ENCODE peak calls at places on chromosome 17, in five cellular contexts. X, D, B, P and S are unnamed samples.

GRCh38 chr17:46800573-46800972 is 17.9 kb downstream of the WNT3 start:
- DNase-seq in X (no peak), D (no peak), B (no peak), P (no peak), S (no peak)

GRCh38 chr17:44121997-44122824 is 1.2 kb downstream of the HDAC5 start:
- DNase-seq in X (no peak), D (no peak), B (no peak), P (peak), S (no peak)

GRCh38 chr17:41738077-41738800 is 3.8 kb upstream of the HAP1 start:
- DNase-seq in X (peak), D (no peak), B (peak), P (peak), S (peak)

GRCh38 chr17:45332989-45333701 is 16.3 kb upstream of the MAP3K14 start:
- DNase-seq in X (no peak), D (peak), B (no peak), P (no peak), S (no peak)

GRCh38 chr17:73637866-73638265 is 6.4 kb downstream of the SDK2 start:
- DNase-seq in X (no peak), D (no peak), B (no peak), P (no peak), S (no peak)

GRCh38 chr17:4950075-4950756 is 703 bp upstream of the ENO3 start:
- DNase-seq in X (peak), D (no peak), B (no peak), P (peak), S (no peak)

GRCh38 chr17:32520737-32521399 is 34.1 kb downstream of the CDK5R1 start:
- DNase-seq in X (no peak), D (no peak), B (no peak), P (no peak), S (no peak)

GRCh38 chr17:13067629-13068303 is 49.9 kb upstream of the ELAC2 start:
- DNase-seq in X (no peak), D (no peak), B (no peak), P (no peak), S (no peak)

GRCh38 chr17:28878981-28879380 is 18.6 kb downstream of the FLOT2 start:
- DNase-seq in X (no peak), D (no peak), B (no peak), P (peak), S (no peak)

GRCh38 chr17:20721151-20721550 is 141.6 kb downstream of the CDRT15L2 start:
- DNase-seq in X (no peak), D (no peak), B (no peak), P (no peak), S (no peak)

DNA sequence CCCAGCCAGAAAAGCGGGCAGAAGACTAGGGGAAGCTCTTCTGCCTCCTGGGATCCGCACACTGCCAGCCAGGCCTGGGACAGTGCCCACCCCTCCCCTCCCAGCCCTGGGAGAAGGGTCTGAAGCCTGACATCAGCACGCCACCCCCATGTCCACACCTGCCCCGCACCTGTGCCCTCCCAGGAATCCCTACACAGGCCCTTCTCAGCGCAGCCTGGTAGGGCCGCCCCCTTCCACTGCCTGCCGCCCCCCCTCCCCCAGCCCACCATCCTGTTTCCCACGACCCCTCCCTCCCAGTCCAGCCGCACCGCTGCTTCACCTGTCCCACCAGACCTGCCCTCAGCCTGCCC is 10.6 kb downstream of the ENPP7 start:
- DNase-seq in X (no peak), D (no peak), B (no peak), P (no peak), S (no peak)
- H3K4me3 ChIP-seq in X (no peak), D (no peak), B (no peak), P (peak), S (no peak)

GRCh38 chr17:82753516-82753915 is 1.7 kb downstream of the TBCD start:
- DNase-seq in X (peak), D (no peak), B (no peak), P (no peak), S (no peak)
- H3K4me3 ChIP-seq in X (no peak), D (no peak), B (no peak), P (peak), S (peak)

GRCh38 chr17:11692688-11693087 is 94.4 kb downstream of the DNAH9 start:
- DNase-seq in X (no peak), D (no peak), B (no peak), P (no peak), S (no peak)
- H3K4me3 ChIP-seq in X (no peak), D (no peak), B (no peak), P (no peak), S (no peak)

GRCh38 chr17:8514801-8515200 is 79.1 kb downstream of the NDEL1 start:
- DNase-seq in X (no peak), D (no peak), B (no peak), P (no peak), S (no peak)
- H3K4me3 ChIP-seq in X (no peak), D (no peak), B (no peak), P (no peak), S (no peak)

DNA sequence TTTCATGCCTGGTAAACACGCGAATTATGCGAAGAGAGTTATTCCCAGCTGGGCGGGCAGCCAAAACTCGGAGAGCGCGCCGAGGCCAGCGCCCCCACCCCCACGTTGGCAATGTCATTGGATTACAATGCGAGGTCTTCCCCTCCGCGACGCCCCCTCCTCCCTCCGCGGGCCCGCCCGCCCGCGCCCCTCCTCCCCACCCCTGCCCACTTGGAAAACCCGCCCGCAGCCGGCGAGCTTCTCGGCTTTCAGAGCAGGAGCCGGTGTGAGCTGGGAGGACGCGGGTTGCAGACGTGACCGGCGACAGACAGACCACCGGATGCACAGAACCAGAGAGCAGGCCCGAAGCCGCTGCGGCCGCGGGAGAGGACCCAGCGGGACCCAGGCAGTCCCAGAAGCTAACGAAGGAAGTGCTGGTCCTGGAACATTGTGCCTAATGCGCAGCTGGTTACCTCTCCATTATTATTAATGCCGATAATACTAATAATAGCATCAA is 4.0 kb downstream of the NOG start:
- DNase-seq in X (peak), D (no peak), B (no peak), P (peak), S (no peak)
- H3K4me3 ChIP-seq in X (peak), D (peak), B (no peak), P (peak), S (no peak)

GRCh38 chr17:48565024-48565558 is 13.1 kb downstream of the HOXB4 start:
- DNase-seq in X (no peak), D (no peak), B (no peak), P (no peak), S (no peak)

GRCh38 chr17:48563385-48563838 is 14.7 kb downstream of the HOXB4 start:
- DNase-seq in X (no peak), D (no peak), B (no peak), P (no peak), S (no peak)

GRCh38 chr17:48562934-48563333 is 15.2 kb downstream of the HOXB4 start:
- DNase-seq in X (no peak), D (no peak), B (no peak), P (no peak), S (no peak)

GRCh38 chr17:48564200-48565023 is 13.7 kb downstream of the HOXB4 start:
- DNase-seq in X (no peak), D (no peak), B (no peak), P (no peak), S (no peak)

GRCh38 chr17:48563867-48564199 is 14.3 kb downstream of the HOXB4 start:
- DNase-seq in X (no peak), D (no peak), B (no peak), P (no peak), S (no peak)
- H3K4me3 ChIP-seq in X (peak), D (no peak), B (no peak), P (no peak), S (peak)

DNA sequence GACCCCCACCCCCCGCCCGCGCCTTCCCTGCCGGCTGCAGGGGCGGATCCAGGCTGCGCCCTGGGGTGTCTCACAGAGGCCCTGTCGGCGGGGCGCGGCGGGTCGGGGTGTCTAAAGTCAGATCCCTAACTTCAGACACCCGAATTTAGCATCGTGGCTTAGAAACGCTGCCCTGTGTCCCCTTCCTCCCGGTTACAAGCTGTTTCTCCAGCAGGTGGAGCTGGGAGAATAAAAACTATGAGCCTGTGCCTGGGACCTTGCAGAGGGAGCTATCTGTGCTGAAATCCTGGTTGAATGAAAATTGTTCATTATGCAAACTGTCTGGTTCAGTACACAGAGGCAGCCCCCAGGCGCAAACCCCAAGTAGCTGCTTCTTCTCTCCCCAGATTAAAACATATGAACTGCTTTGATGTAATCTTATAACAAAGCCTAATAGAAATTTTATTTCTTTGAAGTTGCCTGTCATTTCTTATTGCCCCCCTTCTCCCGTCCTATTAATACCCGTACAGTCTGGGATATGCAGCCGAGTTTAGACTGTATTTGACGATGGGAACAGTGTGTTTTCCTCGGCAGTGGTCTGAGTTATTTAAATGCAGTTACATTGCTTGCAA is 79.0 kb downstream of the RPA1 start:
- DNase-seq in X (no peak), D (no peak), B (peak), P (peak), S (peak)
- H3K4me3 ChIP-seq in X (peak), D (no peak), B (no peak), P (peak), S (no peak)

GRCh38 chr17:7707858-7708750 is 3.1 kb downstream of the EFNB3 start:
- DNase-seq in X (no peak), D (no peak), B (no peak), P (no peak), S (no peak)
- H3K4me3 ChIP-seq in X (no peak), D (no peak), B (no peak), P (no peak), S (no peak)

DNA sequence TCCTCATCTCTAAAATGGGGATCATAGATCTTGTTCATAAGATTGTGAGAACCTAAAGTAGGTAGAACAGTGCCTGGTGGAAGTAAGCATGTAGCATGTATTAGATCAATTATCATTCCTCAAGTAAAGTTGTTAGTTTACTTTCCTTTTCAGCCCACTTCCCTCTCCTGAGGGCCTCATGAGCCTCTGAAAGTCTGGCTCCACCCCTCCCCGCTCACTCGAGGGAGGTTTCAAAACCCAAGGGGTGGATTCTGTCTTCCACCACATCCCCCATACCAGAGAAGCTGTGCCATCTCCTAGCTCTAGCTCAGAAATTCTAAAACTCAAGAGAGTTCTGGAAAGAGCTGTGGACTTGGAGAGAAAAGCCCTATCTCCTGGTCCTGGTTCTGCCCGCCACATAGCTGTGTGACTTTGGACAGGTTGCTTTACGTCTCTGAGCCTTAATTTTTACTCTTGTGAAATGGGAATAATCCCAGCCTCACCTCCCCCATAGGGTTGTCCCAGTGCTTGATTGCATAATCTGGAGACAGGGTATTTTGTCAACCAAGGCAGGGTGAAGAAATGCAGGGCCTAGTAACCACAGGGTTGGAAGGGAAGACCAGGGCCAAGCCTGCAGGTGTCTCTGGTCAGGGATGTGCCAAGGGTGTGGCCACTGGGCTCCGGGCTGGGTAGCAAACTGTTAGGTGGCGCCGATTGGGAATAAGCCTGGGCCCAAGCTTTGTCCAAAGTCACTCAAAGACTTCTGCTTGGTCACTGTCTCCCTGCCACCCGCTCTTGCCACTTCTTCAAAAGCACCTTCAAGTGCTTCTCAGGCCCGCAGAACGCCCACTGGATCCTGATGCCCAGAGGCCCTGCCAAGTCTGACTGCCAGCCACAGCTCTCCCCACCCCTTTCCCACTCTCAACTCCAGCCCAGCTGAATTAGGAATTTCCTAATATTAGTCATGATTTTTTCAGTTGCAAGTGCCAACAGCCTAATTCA is 20.4 kb upstream of the COL1A1 start:
- DNase-seq in X (peak), D (peak), B (no peak), P (no peak), S (peak)
- H3K4me3 ChIP-seq in X (peak), D (no peak), B (no peak), P (no peak), S (no peak)